ENCODE peak calls at places on chromosomes 7 and 10, in four cellular contexts. One of them, this sample, is unnamed.

GRCh38 chr10:99533496-99534455 is 1.0 kb downstream of the NKX2-3 start:
- DNase-seq in neural crest cell: no peak
- DNase-seq in sigmoid colon: no peak
- DNase-seq in lower lobe of right lung: no peak
- DNase-seq in this sample: no peak

GRCh38 chr10:21427804-21428481 is 97.5 kb downstream of the SKIDA1 start:
- DNase-seq in neural crest cell: no peak
- DNase-seq in lower lobe of right lung: no peak
- DNase-seq in sigmoid colon: no peak
- DNase-seq in this sample: peak

GRCh38 chr7:1176891-1177373 is 16.9 kb upstream of the ZFAND2A start:
- DNase-seq in lower lobe of right lung: peak
- DNase-seq in neural crest cell: peak
- DNase-seq in sigmoid colon: no peak
- DNase-seq in this sample: peak

GRCh38 chr7:2657920-2658671 is 26.3 kb downstream of the TTYH3 start:
- DNase-seq in neural crest cell: no peak
- DNase-seq in lower lobe of right lung: no peak
- DNase-seq in sigmoid colon: no peak
- DNase-seq in this sample: no peak

GRCh38 chr7:93194368-93194767 is 31.9 kb downstream of the HEPACAM2 start:
- DNase-seq in lower lobe of right lung: no peak
- DNase-seq in neural crest cell: no peak
- DNase-seq in sigmoid colon: no peak
- DNase-seq in this sample: no peak

GRCh38 chr10:103960103-103960502 is 6.8 kb upstream of the SLK start:
- DNase-seq in neural crest cell: no peak
- DNase-seq in sigmoid colon: no peak
- DNase-seq in lower lobe of right lung: no peak
- DNase-seq in this sample: no peak

GRCh38 chr7:61111-61510 is 131.3 kb upstream of the FAM20C start:
- DNase-seq in neural crest cell: no peak
- DNase-seq in sigmoid colon: peak
- DNase-seq in lower lobe of right lung: peak
- DNase-seq in this sample: no peak

GRCh38 chr10:125064681-125065492 is 95.5 kb downstream of the CTBP2 start:
- DNase-seq in sigmoid colon: no peak
- DNase-seq in lower lobe of right lung: no peak
- DNase-seq in neural crest cell: no peak
- DNase-seq in this sample: peak

GRCh38 chr7:94760702-94761101 is 104.8 kb upstream of the SGCE start:
- DNase-seq in sigmoid colon: no peak
- DNase-seq in neural crest cell: no peak
- DNase-seq in lower lobe of right lung: no peak
- DNase-seq in this sample: no peak

GRCh38 chr10:79438021-79438698 is 7.3 kb downstream of the ZCCHC24 start:
- DNase-seq in lower lobe of right lung: no peak
- DNase-seq in sigmoid colon: peak
- DNase-seq in neural crest cell: no peak
- DNase-seq in this sample: no peak

GRCh38 chr10:70253878-70254765 is 20.9 kb upstream of the PPA1 start:
- DNase-seq in sigmoid colon: no peak
- DNase-seq in lower lobe of right lung: no peak
- DNase-seq in neural crest cell: no peak
- DNase-seq in this sample: no peak

GRCh38 chr7:109529712-109530111 is 960.0 kb downstream of the DNAJB9 start:
- DNase-seq in neural crest cell: no peak
- DNase-seq in sigmoid colon: no peak
- DNase-seq in lower lobe of right lung: no peak
- DNase-seq in this sample: no peak
- TF ChIP-seq CTCF in neural crest cell: no peak
- TF ChIP-seq CTCF in sigmoid colon: no peak
- TF ChIP-seq CTCF in lower lobe of right lung: no peak
- TF ChIP-seq CTCF in this sample: no peak

GRCh38 chr10:77590344-77591237 is 47.0 kb downstream of the KCNMA1 start:
- DNase-seq in neural crest cell: no peak
- DNase-seq in sigmoid colon: peak
- DNase-seq in lower lobe of right lung: no peak
- DNase-seq in this sample: no peak

GRCh38 chr10:77587424-77587806 is 50.2 kb downstream of the KCNMA1 start:
- DNase-seq in neural crest cell: no peak
- DNase-seq in sigmoid colon: peak
- DNase-seq in lower lobe of right lung: no peak
- DNase-seq in this sample: no peak

GRCh38 chr10:77588886-77589285 is 48.7 kb downstream of the KCNMA1 start:
- DNase-seq in lower lobe of right lung: no peak
- DNase-seq in sigmoid colon: peak
- DNase-seq in neural crest cell: no peak
- DNase-seq in this sample: no peak

GRCh38 chr10:77583527-77583926 is 54.1 kb downstream of the KCNMA1 start:
- DNase-seq in lower lobe of right lung: no peak
- DNase-seq in sigmoid colon: no peak
- DNase-seq in neural crest cell: no peak
- DNase-seq in this sample: no peak

GRCh38 chr10:77586719-77587423 is 50.7 kb downstream of the KCNMA1 start:
- DNase-seq in neural crest cell: no peak
- DNase-seq in lower lobe of right lung: peak
- DNase-seq in sigmoid colon: peak
- DNase-seq in this sample: no peak
- TF ChIP-seq CTCF in neural crest cell: no peak
- TF ChIP-seq CTCF in lower lobe of right lung: no peak
- TF ChIP-seq CTCF in sigmoid colon: no peak
- TF ChIP-seq CTCF in this sample: no peak

GRCh38 chr7:149811831-149812490 is 26.2 kb upstream of the ZNF862 start:
- DNase-seq in neural crest cell: no peak
- DNase-seq in sigmoid colon: no peak
- DNase-seq in lower lobe of right lung: no peak
- DNase-seq in this sample: no peak

GRCh38 chr7:149809215-149809614 is 29.0 kb upstream of the ZNF862 start:
- DNase-seq in lower lobe of right lung: no peak
- DNase-seq in sigmoid colon: no peak
- DNase-seq in neural crest cell: no peak
- DNase-seq in this sample: no peak

GRCh38 chr7:149808311-149808710 is 29.9 kb upstream of the ZNF862 start:
- DNase-seq in lower lobe of right lung: no peak
- DNase-seq in sigmoid colon: no peak
- DNase-seq in neural crest cell: no peak
- DNase-seq in this sample: no peak

GRCh38 chr7:149813254-149814035 is 24.7 kb upstream of the ZNF862 start:
- DNase-seq in sigmoid colon: no peak
- DNase-seq in neural crest cell: no peak
- DNase-seq in lower lobe of right lung: no peak
- DNase-seq in this sample: no peak

GRCh38 chr7:149811221-149811620 is 27.0 kb upstream of the ZNF862 start:
- DNase-seq in sigmoid colon: no peak
- DNase-seq in neural crest cell: no peak
- DNase-seq in lower lobe of right lung: no peak
- DNase-seq in this sample: no peak
- TF ChIP-seq CTCF in sigmoid colon: no peak
- TF ChIP-seq CTCF in neural crest cell: peak
- TF ChIP-seq CTCF in lower lobe of right lung: no peak
- TF ChIP-seq CTCF in this sample: peak

GRCh38 chr10:50310560-50311174 is 59.4 kb upstream of the ASAH2 start:
- DNase-seq in neural crest cell: peak
- DNase-seq in lower lobe of right lung: no peak
- DNase-seq in sigmoid colon: no peak
- DNase-seq in this sample: no peak
- TF ChIP-seq CTCF in neural crest cell: peak
- TF ChIP-seq CTCF in lower lobe of right lung: peak
- TF ChIP-seq CTCF in sigmoid colon: no peak
- TF ChIP-seq CTCF in this sample: peak

GRCh38 chr10:82256275-82256674 is 381.3 kb downstream of the NRG3 start:
- DNase-seq in lower lobe of right lung: no peak
- DNase-seq in sigmoid colon: no peak
- DNase-seq in neural crest cell: no peak
- DNase-seq in this sample: no peak
- TF ChIP-seq CTCF in lower lobe of right lung: no peak
- TF ChIP-seq CTCF in sigmoid colon: no peak
- TF ChIP-seq CTCF in neural crest cell: no peak
- TF ChIP-seq CTCF in this sample: no peak

This sample was measured in GM10248.